ENCODE peak calls at places on chromosomes 7 and 10, in four cellular contexts. H is ELR, X is NCI-H460, A is dorsolateral prefrontal cortex. I is an unnamed sample.
A peak's percentile ranks its signal among the peaks of the same experiment; 100 is the strongest.

GRCh38 chr7:39622609-39623311 is 612 bp upstream of the RALA start:
- DNase-seq in X (no peak), H (no peak), A (no peak), I (no peak)

GRCh38 chr10:77892021-77892739 is 34.4 kb downstream of the DLG5 start:
- DNase-seq in A (no peak), X (no peak), H (no peak), I (no peak)

GRCh38 chr10:32104181-32104580 is 48.0 kb upstream of the KIF5B start:
- DNase-seq in X (no peak), A (no peak), H (no peak), I (no peak)

GRCh38 chr7:54653905-54654304 is 105.1 kb downstream of the SEC61G start:
- DNase-seq in H (no peak), X (no peak), A (no peak), I (no peak)

GRCh38 chr10:67921065-67921464 is 36.6 kb downstream of the SIRT1 start:
- DNase-seq in X (no peak), H (no peak), A (no peak), I (no peak)

GRCh38 chr10:74949024-74949423 is 122.6 kb downstream of the KAT6B start:
- DNase-seq in H (no peak), X (no peak), A (no peak), I (no peak)

GRCh38 chr7:37234928-37235327 is 213.7 kb downstream of the ELMO1 start:
- DNase-seq in X (peak; percentile 25), H (no peak), A (no peak), I (peak; percentile 50)

GRCh38 chr10:79019961-79020491 is 48.7 kb upstream of the ZMIZ1 start:
- DNase-seq in X (no peak), A (peak; percentile 22), H (no peak), I (no peak)

GRCh38 chr7:16067695-16068094 is 353.6 kb downstream of the CRPPA start:
- DNase-seq in A (no peak), H (no peak), X (no peak), I (peak; percentile 49)

GRCh38 chr7:114539575-114539974 is 125.0 kb downstream of the FOXP2 start:
- DNase-seq in X (peak; percentile 12), A (no peak), H (peak; percentile 41), I (peak; percentile 66)

GRCh38 chr10:23341004-23341403 is 3.6 kb downstream of the C10orf67 start:
- DNase-seq in X (no peak), A (no peak), H (peak; percentile 51), I (no peak)

GRCh38 chr7:143205560-143206293 is 16.1 kb upstream of the TAS2R40 start:
- DNase-seq in X (no peak), H (no peak), A (no peak), I (no peak)

GRCh38 chr7:89623018-89623672 is 531.1 kb upstream of the STEAP1 start:
- DNase-seq in H (peak; percentile 21), X (peak; percentile 41), A (no peak), I (peak; percentile 32)

GRCh38 chr10:69119896-69120295 is 4.1 kb upstream of the VPS26A start:
- DNase-seq in H (peak; percentile 45), A (no peak), X (no peak), I (no peak)

GRCh38 chr10:77121829-77122228 is 515.8 kb downstream of the KCNMA1 start:
- DNase-seq in H (no peak), X (no peak), A (no peak), I (no peak)

GRCh38 chr7:131556055-131556911 is at the start of gene PODXL:
- DNase-seq in X (peak; percentile 52), A (peak; percentile 69), H (peak; percentile 78), I (peak; percentile 76)

GRCh38 chr7:66950763-66951162 is 29.7 kb downstream of the TMEM248 start:
- DNase-seq in A (peak; percentile 87), X (no peak), H (peak; percentile 53), I (peak; percentile 88)

GRCh38 chr10:6721964-6722615 is 142.0 kb upstream of the PRKCQ start:
- DNase-seq in X (peak; percentile 46), H (peak; percentile 98), A (no peak), I (peak; percentile 98)

GRCh38 chr10:69048103-69048502 is 39.8 kb upstream of the SRGN start:
- DNase-seq in X (no peak), H (peak; percentile 24), A (no peak), I (no peak)

GRCh38 chr7:71777278-71777677 is 634.9 kb downstream of the CALN1 start:
- DNase-seq in A (no peak), H (no peak), X (no peak), I (no peak)

GRCh38 chr7:29988391-29989256 is 977 bp downstream of the SCRN1 start:
- DNase-seq in X (no peak), A (peak; percentile 72), H (peak; percentile 94), I (peak; percentile 56)

GRCh38 chr10:8056891-8057331 is 2.4 kb downstream of the GATA3 start:
- DNase-seq in H (no peak), A (no peak), X (no peak), I (no peak)

GRCh38 chr7:78173192-78173591 is 374.6 kb downstream of the PHTF2 start:
- DNase-seq in H (no peak), X (no peak), A (no peak), I (no peak)

GRCh38 chr7:129258649-129259389 is 34.0 kb downstream of the AHCYL2 start:
- DNase-seq in X (no peak), A (no peak), H (no peak), I (peak; percentile 47)

GRCh38 chr10:126235979-126236851 is 152.1 kb downstream of the ADAM12 start:
- DNase-seq in H (no peak), X (no peak), A (no peak), I (no peak)

GRCh38 chr10:86681047-86681446 is 12.7 kb downstream of the LDB3 start:
- DNase-seq in H (no peak), A (peak; percentile 61), X (no peak), I (no peak)

GRCh38 chr7:94301024-94301588 is 93.6 kb upstream of the COL1A2 start:
- DNase-seq in X (peak; percentile 75), A (no peak), H (peak; percentile 97), I (peak; percentile 84)

GRCh38 chr7:129187681-129188371 is 607 bp upstream of the SMO start:
- DNase-seq in A (no peak), X (no peak), H (no peak), I (no peak)

GRCh38 chr10:93437000-93437945 is 44.9 kb downstream of the MYOF start:
- DNase-seq in A (peak; percentile 58), H (peak; percentile 99), X (peak; percentile 94), I (peak; percentile 98)

GRCh38 chr10:121501796-121502195 is 96.4 kb downstream of the FGFR2 start:
- DNase-seq in X (no peak), H (no peak), A (no peak), I (no peak)

I was measured in dermis blood vessel endothelial cell.